ENCODE peak calls at places on chromosomes 5 and 9, in ten cellular contexts. One of them, this sample, is unnamed.

GRCh38 chr5:68224561-68225187 is 9.1 kb downstream of the PIK3R1 start:
- DNase-seq in CD4-positive, CD25-positive, alpha-beta regulatory T cell: no peak
- DNase-seq in psoas muscle: no peak
- DNase-seq in aorta: no peak
- DNase-seq in H9: no peak
- DNase-seq in tibial artery: no peak
- DNase-seq in heart right ventricle: no peak
- DNase-seq in Peyer's patch: no peak
- DNase-seq in dorsolateral prefrontal cortex: no peak
- DNase-seq in uterus: no peak
- DNase-seq in this sample: no peak

GRCh38 chr9:92728831-92729734 is 35.5 kb downstream of the BICD2 start:
- DNase-seq in CD4-positive, CD25-positive, alpha-beta regulatory T cell: no peak
- DNase-seq in psoas muscle: no peak
- DNase-seq in aorta: peak; percentile 66
- DNase-seq in H9: peak; percentile 38
- DNase-seq in tibial artery: no peak
- DNase-seq in heart right ventricle: no peak
- DNase-seq in Peyer's patch: peak; percentile 84
- DNase-seq in dorsolateral prefrontal cortex: no peak
- DNase-seq in uterus: no peak
- DNase-seq in this sample: no peak

GRCh38 chr9:123469231-123469630 is 113.2 kb downstream of the CRB2 start:
- DNase-seq in CD4-positive, CD25-positive, alpha-beta regulatory T cell: no peak
- DNase-seq in psoas muscle: no peak
- DNase-seq in aorta: no peak
- DNase-seq in H9: no peak
- DNase-seq in tibial artery: no peak
- DNase-seq in heart right ventricle: no peak
- DNase-seq in Peyer's patch: no peak
- DNase-seq in dorsolateral prefrontal cortex: no peak
- DNase-seq in uterus: no peak
- DNase-seq in this sample: no peak

GRCh38 chr9:129402931-129403742 is 217.8 kb downstream of the C9orf50 start:
- DNase-seq in CD4-positive, CD25-positive, alpha-beta regulatory T cell: no peak
- DNase-seq in psoas muscle: peak; percentile 7
- DNase-seq in aorta: no peak
- DNase-seq in H9: no peak
- DNase-seq in tibial artery: no peak
- DNase-seq in heart right ventricle: no peak
- DNase-seq in Peyer's patch: no peak
- DNase-seq in dorsolateral prefrontal cortex: no peak
- DNase-seq in uterus: no peak
- DNase-seq in this sample: no peak

GRCh38 chr9:83011611-83012010 is 51.3 kb downstream of the RASEF start:
- DNase-seq in CD4-positive, CD25-positive, alpha-beta regulatory T cell: no peak
- DNase-seq in psoas muscle: no peak
- DNase-seq in aorta: no peak
- DNase-seq in H9: no peak
- DNase-seq in tibial artery: no peak
- DNase-seq in heart right ventricle: no peak
- DNase-seq in Peyer's patch: no peak
- DNase-seq in dorsolateral prefrontal cortex: no peak
- DNase-seq in uterus: no peak
- DNase-seq in this sample: no peak

GRCh38 chr9:4796988-4797956 is 4.5 kb downstream of the RCL1 start:
- DNase-seq in CD4-positive, CD25-positive, alpha-beta regulatory T cell: no peak
- DNase-seq in psoas muscle: no peak
- DNase-seq in aorta: no peak
- DNase-seq in H9: peak; percentile 42
- DNase-seq in tibial artery: no peak
- DNase-seq in heart right ventricle: peak; percentile 31
- DNase-seq in Peyer's patch: no peak
- DNase-seq in dorsolateral prefrontal cortex: no peak
- DNase-seq in uterus: no peak
- DNase-seq in this sample: no peak

GRCh38 chr5:107126341-107126740 is 544.4 kb downstream of the EFNA5 start:
- DNase-seq in CD4-positive, CD25-positive, alpha-beta regulatory T cell: no peak
- DNase-seq in psoas muscle: no peak
- DNase-seq in aorta: no peak
- DNase-seq in H9: no peak
- DNase-seq in tibial artery: no peak
- DNase-seq in heart right ventricle: no peak
- DNase-seq in Peyer's patch: no peak
- DNase-seq in dorsolateral prefrontal cortex: no peak
- DNase-seq in uterus: no peak
- DNase-seq in this sample: no peak

GRCh38 chr5:43041131-43041668 is 1.1 kb upstream of the ANXA2R start:
- DNase-seq in CD4-positive, CD25-positive, alpha-beta regulatory T cell: no peak
- DNase-seq in psoas muscle: peak; percentile 31
- DNase-seq in aorta: no peak
- DNase-seq in H9: no peak
- DNase-seq in tibial artery: peak; percentile 79
- DNase-seq in heart right ventricle: peak; percentile 60
- DNase-seq in Peyer's patch: peak; percentile 68
- DNase-seq in dorsolateral prefrontal cortex: no peak
- DNase-seq in uterus: peak; percentile 50
- DNase-seq in this sample: no peak

DNA sequence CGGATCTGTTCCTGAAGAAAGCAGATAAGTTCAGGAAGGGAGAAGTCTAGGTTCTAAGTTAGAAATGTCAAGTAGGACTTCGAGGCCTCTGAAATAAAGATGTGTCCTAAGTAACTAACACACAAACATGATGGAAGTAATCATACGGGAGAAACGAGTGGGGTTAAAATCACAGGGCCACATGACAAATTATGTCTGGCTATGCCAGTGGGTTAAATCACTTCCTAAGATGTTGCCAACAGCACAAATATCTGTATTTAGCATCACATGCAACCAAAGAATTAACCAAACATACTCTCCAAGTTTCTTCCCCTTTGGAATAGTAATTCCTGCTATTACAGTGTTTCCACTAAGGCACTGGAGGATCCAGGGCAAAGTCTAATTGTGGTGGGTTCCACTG is 13.7 kb upstream of the ZSWIM6 start:
- DNase-seq in CD4-positive, CD25-positive, alpha-beta regulatory T cell: no peak
- DNase-seq in psoas muscle: no peak
- DNase-seq in aorta: no peak
- DNase-seq in H9: no peak
- DNase-seq in tibial artery: no peak
- DNase-seq in heart right ventricle: no peak
- DNase-seq in Peyer's patch: no peak
- DNase-seq in dorsolateral prefrontal cortex: no peak
- DNase-seq in uterus: no peak
- DNase-seq in this sample: no peak
- H3K27ac ChIP-seq in CD4-positive, CD25-positive, alpha-beta regulatory T cell: no peak overlapping the region
- H3K27ac ChIP-seq in psoas muscle: no peak overlapping the region
- H3K27ac ChIP-seq in aorta: no peak overlapping the region
- H3K27ac ChIP-seq in H9: no peak overlapping the region
- H3K27ac ChIP-seq in tibial artery: no peak overlapping the region
- H3K27ac ChIP-seq in heart right ventricle: peak overlapping the region; percentile 49
- H3K27ac ChIP-seq in Peyer's patch: no peak overlapping the region
- H3K27ac ChIP-seq in dorsolateral prefrontal cortex: no peak overlapping the region
- H3K27ac ChIP-seq in uterus: no peak overlapping the region
- H3K27ac ChIP-seq in this sample: peak overlapping the region; percentile 20

GRCh38 chr9:70408393-70409040 is 5.9 kb downstream of the KLF9 start:
- DNase-seq in CD4-positive, CD25-positive, alpha-beta regulatory T cell: no peak
- DNase-seq in psoas muscle: no peak
- DNase-seq in aorta: no peak
- DNase-seq in H9: no peak
- DNase-seq in tibial artery: no peak
- DNase-seq in heart right ventricle: no peak
- DNase-seq in Peyer's patch: no peak
- DNase-seq in dorsolateral prefrontal cortex: no peak
- DNase-seq in uterus: no peak
- DNase-seq in this sample: no peak
- H3K27ac ChIP-seq in CD4-positive, CD25-positive, alpha-beta regulatory T cell: no peak overlapping the region
- H3K27ac ChIP-seq in psoas muscle: peak overlapping the region; percentile 100
- H3K27ac ChIP-seq in aorta: no peak overlapping the region
- H3K27ac ChIP-seq in H9: no peak overlapping the region
- H3K27ac ChIP-seq in tibial artery: peak overlapping the region; percentile 69
- H3K27ac ChIP-seq in heart right ventricle: peak overlapping the region; percentile 65
- H3K27ac ChIP-seq in Peyer's patch: no peak overlapping the region
- H3K27ac ChIP-seq in dorsolateral prefrontal cortex: no peak overlapping the region
- H3K27ac ChIP-seq in uterus: peak overlapping the region; percentile 76
- H3K27ac ChIP-seq in this sample: peak overlapping the region; percentile 2

DNA sequence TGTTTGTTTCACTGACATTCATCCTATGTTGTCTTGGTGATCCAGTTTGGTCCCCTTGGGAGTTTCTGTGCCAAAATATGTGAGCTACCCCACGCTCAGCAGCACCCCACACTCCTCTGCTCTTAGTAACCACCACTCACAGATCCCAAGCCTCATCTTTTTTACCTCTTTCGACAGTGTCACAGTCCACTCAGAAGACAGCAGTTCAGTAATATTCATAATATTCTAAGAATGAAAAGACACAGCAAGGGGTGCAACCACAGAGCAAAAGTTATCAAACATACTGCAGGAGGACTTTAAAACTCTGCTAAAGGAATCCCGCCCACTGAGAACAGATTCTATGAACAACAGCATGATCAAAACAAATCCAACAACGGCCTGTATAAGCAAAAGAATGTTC is 28.2 kb downstream of the RNF130 start:
- DNase-seq in CD4-positive, CD25-positive, alpha-beta regulatory T cell: no peak
- DNase-seq in psoas muscle: no peak
- DNase-seq in aorta: no peak
- DNase-seq in H9: no peak
- DNase-seq in tibial artery: no peak
- DNase-seq in heart right ventricle: no peak
- DNase-seq in Peyer's patch: no peak
- DNase-seq in dorsolateral prefrontal cortex: no peak
- DNase-seq in uterus: no peak
- DNase-seq in this sample: no peak
- H3K27ac ChIP-seq in CD4-positive, CD25-positive, alpha-beta regulatory T cell: no peak overlapping the region
- H3K27ac ChIP-seq in psoas muscle: no peak overlapping the region
- H3K27ac ChIP-seq in aorta: no peak overlapping the region
- H3K27ac ChIP-seq in H9: no peak overlapping the region
- H3K27ac ChIP-seq in tibial artery: no peak overlapping the region
- H3K27ac ChIP-seq in heart right ventricle: no peak overlapping the region
- H3K27ac ChIP-seq in Peyer's patch: no peak overlapping the region
- H3K27ac ChIP-seq in dorsolateral prefrontal cortex: no peak overlapping the region
- H3K27ac ChIP-seq in uterus: no peak overlapping the region
- H3K27ac ChIP-seq in this sample: no peak overlapping the region

GRCh38 chr5:172168311-172168710 is 19.7 kb downstream of the STK10 start:
- DNase-seq in CD4-positive, CD25-positive, alpha-beta regulatory T cell: no peak
- DNase-seq in psoas muscle: no peak
- DNase-seq in aorta: no peak
- DNase-seq in H9: no peak
- DNase-seq in tibial artery: no peak
- DNase-seq in heart right ventricle: no peak
- DNase-seq in Peyer's patch: no peak
- DNase-seq in dorsolateral prefrontal cortex: no peak
- DNase-seq in uterus: no peak
- DNase-seq in this sample: no peak

GRCh38 chr5:172170251-172170701 is 17.7 kb downstream of the STK10 start:
- DNase-seq in CD4-positive, CD25-positive, alpha-beta regulatory T cell: no peak
- DNase-seq in psoas muscle: no peak
- DNase-seq in aorta: no peak
- DNase-seq in H9: no peak
- DNase-seq in tibial artery: no peak
- DNase-seq in heart right ventricle: peak; percentile 23
- DNase-seq in Peyer's patch: no peak
- DNase-seq in dorsolateral prefrontal cortex: no peak
- DNase-seq in uterus: no peak
- DNase-seq in this sample: no peak

GRCh38 chr5:172166030-172166429 is 22.0 kb downstream of the STK10 start:
- DNase-seq in CD4-positive, CD25-positive, alpha-beta regulatory T cell: no peak
- DNase-seq in psoas muscle: no peak
- DNase-seq in aorta: no peak
- DNase-seq in H9: no peak
- DNase-seq in tibial artery: no peak
- DNase-seq in heart right ventricle: no peak
- DNase-seq in Peyer's patch: no peak
- DNase-seq in dorsolateral prefrontal cortex: no peak
- DNase-seq in uterus: no peak
- DNase-seq in this sample: no peak

GRCh38 chr5:172169216-172169615 is 18.8 kb downstream of the STK10 start:
- DNase-seq in CD4-positive, CD25-positive, alpha-beta regulatory T cell: no peak
- DNase-seq in psoas muscle: no peak
- DNase-seq in aorta: no peak
- DNase-seq in H9: no peak
- DNase-seq in tibial artery: no peak
- DNase-seq in heart right ventricle: no peak
- DNase-seq in Peyer's patch: no peak
- DNase-seq in dorsolateral prefrontal cortex: no peak
- DNase-seq in uterus: no peak
- DNase-seq in this sample: no peak

DNA sequence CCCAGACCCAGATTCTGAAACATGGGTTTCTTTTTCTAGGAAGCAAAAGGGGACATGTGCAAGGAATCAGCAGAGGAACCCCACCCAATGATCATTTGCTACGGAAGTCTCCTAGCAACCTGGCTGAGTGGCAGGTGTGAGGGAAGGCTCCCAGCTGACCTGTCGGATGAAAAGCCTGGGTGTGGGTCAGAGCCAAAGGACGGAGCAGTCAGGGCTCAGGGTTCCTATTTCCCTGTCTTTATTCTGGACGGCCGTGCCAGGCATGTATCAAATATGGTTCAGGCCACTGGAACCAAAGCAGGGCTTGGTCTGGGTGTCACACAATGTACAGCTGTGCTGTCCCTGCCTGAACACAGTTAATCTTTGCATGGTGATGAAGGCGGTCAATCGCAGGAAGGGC is 20.1 kb downstream of the STK10 start:
- DNase-seq in CD4-positive, CD25-positive, alpha-beta regulatory T cell: no peak
- DNase-seq in psoas muscle: no peak
- DNase-seq in aorta: no peak
- DNase-seq in H9: no peak
- DNase-seq in tibial artery: no peak
- DNase-seq in heart right ventricle: peak; percentile 40
- DNase-seq in Peyer's patch: no peak
- DNase-seq in dorsolateral prefrontal cortex: no peak
- DNase-seq in uterus: no peak
- DNase-seq in this sample: no peak
- H3K27ac ChIP-seq in CD4-positive, CD25-positive, alpha-beta regulatory T cell: no peak overlapping the region
- H3K27ac ChIP-seq in psoas muscle: peak overlapping the region; percentile 79
- H3K27ac ChIP-seq in aorta: no peak overlapping the region
- H3K27ac ChIP-seq in H9: no peak overlapping the region
- H3K27ac ChIP-seq in tibial artery: no peak overlapping the region
- H3K27ac ChIP-seq in heart right ventricle: peak overlapping the region; percentile 84
- H3K27ac ChIP-seq in Peyer's patch: no peak overlapping the region
- H3K27ac ChIP-seq in dorsolateral prefrontal cortex: no peak overlapping the region
- H3K27ac ChIP-seq in uterus: no peak overlapping the region
- H3K27ac ChIP-seq in this sample: no peak overlapping the region